ENCODE peak calls at places on chromosomes 5 and 9, in six cellular contexts. L, F, G, X, Z and J are unnamed samples.

GRCh38 chr5:152246401-152246800 is 158.7 kb downstream of the NMUR2 start:
- DNase-seq in F (peak), L (peak), G (no peak), Z (peak), X (no peak), J (no peak)

GRCh38 chr5:116492016-116492623 is 82.5 kb downstream of the SEMA6A start:
- DNase-seq in F (peak), L (no peak), Z (peak), G (no peak), X (no peak), J (peak)

GRCh38 chr5:16542275-16542674 is 74.5 kb downstream of the RETREG1 start:
- DNase-seq in L (no peak), G (no peak), Z (no peak), X (no peak), F (no peak), J (no peak)

GRCh38 chr9:25960235-25960634 is 282.0 kb upstream of the TUSC1 start:
- DNase-seq in Z (no peak), G (no peak), X (no peak), L (no peak), F (no peak), J (peak)

GRCh38 chr5:40490464-40491083 is 189.1 kb upstream of the PTGER4 start:
- DNase-seq in X (no peak), L (no peak), G (no peak), F (no peak), Z (peak), J (no peak)

GRCh38 chr5:139985733-139986132 is 57.4 kb downstream of the NRG2 start:
- DNase-seq in X (no peak), F (peak), G (no peak), L (no peak), Z (peak), J (peak)

GRCh38 chr9:109641079-109641659 is 138.8 kb upstream of the PALM2AKAP2 start:
- DNase-seq in G (no peak), Z (no peak), L (no peak), X (no peak), F (no peak), J (no peak)

GRCh38 chr9:106287108-106287631 is 575.8 kb upstream of the ZNF462 start:
- DNase-seq in X (no peak), Z (no peak), L (peak), G (no peak), F (peak), J (no peak)

GRCh38 chr9:18829858-18830257 is 203.2 kb downstream of the SAXO1 start:
- DNase-seq in G (no peak), F (no peak), X (no peak), Z (no peak), L (no peak), J (no peak)

GRCh38 chr5:74184649-74185048 is 455.9 kb downstream of the ENC1 start:
- DNase-seq in L (no peak), F (no peak), G (no peak), Z (no peak), X (no peak), J (no peak)

GRCh38 chr5:90398726-90399125 is 10.8 kb downstream of the CETN3 start:
- DNase-seq in X (no peak), Z (no peak), F (no peak), G (no peak), L (no peak), J (no peak)

GRCh38 chr5:96209829-96210228 is 223.2 kb downstream of the PCSK1 start:
- DNase-seq in Z (peak), L (no peak), F (no peak), G (no peak), X (no peak), J (no peak)

GRCh38 chr5:96288845-96289185 is 144.2 kb downstream of the PCSK1 start:
- DNase-seq in F (peak), L (no peak), Z (no peak), G (no peak), X (no peak), J (no peak)

GRCh38 chr5:107669543-107670027 is 1.2 kb downstream of the EFNA5 start:
- DNase-seq in G (no peak), L (peak), X (peak), F (peak), Z (no peak), J (no peak)

GRCh38 chr9:127183814-127184582 is 61.6 kb upstream of the ANGPTL2 start:
- DNase-seq in F (no peak), Z (peak), X (no peak), G (no peak), L (no peak), J (peak)

GRCh38 chr9:136485049-136485647 is 2.3 kb upstream of the SEC16A start:
- DNase-seq in X (peak), F (peak), Z (peak), L (peak), G (peak), J (no peak)

GRCh38 chr5:121885630-121886029 is 33.9 kb downstream of the FTMT start:
- DNase-seq in G (no peak), F (no peak), X (no peak), Z (no peak), L (no peak), J (no peak)

GRCh38 chr9:135439916-135440315 is 39.7 kb upstream of the PPP1R26 start:
- DNase-seq in Z (no peak), G (no peak), L (no peak), F (no peak), X (no peak), J (no peak)

GRCh38 chr5:179866241-179867078 is 7.8 kb upstream of the MRNIP start:
- DNase-seq in G (no peak), L (no peak), X (no peak), F (no peak), Z (no peak), J (no peak)

GRCh38 chr5:103327893-103328292 is 69.3 kb downstream of the MACIR start:
- DNase-seq in L (no peak), F (no peak), Z (no peak), G (no peak), X (no peak), J (no peak)

GRCh38 chr5:74300808-74301389 is 339.6 kb downstream of the ENC1 start:
- DNase-seq in L (no peak), G (no peak), Z (no peak), X (no peak), F (no peak), J (no peak)

GRCh38 chr9:105141448-105142101 is 102.9 kb upstream of the SLC44A1 start:
- DNase-seq in F (no peak), X (no peak), Z (no peak), G (no peak), L (no peak), J (no peak)

GRCh38 chr5:14849516-14850294 is 21.9 kb downstream of the ANKH start:
- DNase-seq in L (no peak), G (no peak), X (no peak), Z (no peak), F (no peak), J (peak)

GRCh38 chr9:105039180-105039799 is 111.3 kb upstream of the ABCA1 start:
- DNase-seq in X (no peak), F (no peak), Z (no peak), L (no peak), G (no peak), J (no peak)

GRCh38 chr5:126456217-126456616 is 33.0 kb downstream of the GRAMD2B start:
- DNase-seq in L (no peak), F (no peak), X (no peak), Z (no peak), G (no peak), J (no peak)

GRCh38 chr5:168365581-168366081 is 74.2 kb downstream of the WWC1 start:
- DNase-seq in L (peak), Z (no peak), G (peak), F (no peak), X (no peak), J (no peak)

GRCh38 chr9:136212345-136212950 is 7.5 kb upstream of the LHX3 start:
- DNase-seq in G (no peak), X (no peak), L (no peak), F (no peak), Z (no peak), J (no peak)

GRCh38 chr9:133331221-133331620 is 4.8 kb downstream of the SURF6 start:
- DNase-seq in G (no peak), X (no peak), F (no peak), Z (no peak), L (no peak), J (no peak)

GRCh38 chr5:177366528-177367322 is 9.0 kb downstream of the RGS14 start:
- DNase-seq in G (peak), L (peak), Z (peak), X (peak), F (peak), J (peak)

DNA sequence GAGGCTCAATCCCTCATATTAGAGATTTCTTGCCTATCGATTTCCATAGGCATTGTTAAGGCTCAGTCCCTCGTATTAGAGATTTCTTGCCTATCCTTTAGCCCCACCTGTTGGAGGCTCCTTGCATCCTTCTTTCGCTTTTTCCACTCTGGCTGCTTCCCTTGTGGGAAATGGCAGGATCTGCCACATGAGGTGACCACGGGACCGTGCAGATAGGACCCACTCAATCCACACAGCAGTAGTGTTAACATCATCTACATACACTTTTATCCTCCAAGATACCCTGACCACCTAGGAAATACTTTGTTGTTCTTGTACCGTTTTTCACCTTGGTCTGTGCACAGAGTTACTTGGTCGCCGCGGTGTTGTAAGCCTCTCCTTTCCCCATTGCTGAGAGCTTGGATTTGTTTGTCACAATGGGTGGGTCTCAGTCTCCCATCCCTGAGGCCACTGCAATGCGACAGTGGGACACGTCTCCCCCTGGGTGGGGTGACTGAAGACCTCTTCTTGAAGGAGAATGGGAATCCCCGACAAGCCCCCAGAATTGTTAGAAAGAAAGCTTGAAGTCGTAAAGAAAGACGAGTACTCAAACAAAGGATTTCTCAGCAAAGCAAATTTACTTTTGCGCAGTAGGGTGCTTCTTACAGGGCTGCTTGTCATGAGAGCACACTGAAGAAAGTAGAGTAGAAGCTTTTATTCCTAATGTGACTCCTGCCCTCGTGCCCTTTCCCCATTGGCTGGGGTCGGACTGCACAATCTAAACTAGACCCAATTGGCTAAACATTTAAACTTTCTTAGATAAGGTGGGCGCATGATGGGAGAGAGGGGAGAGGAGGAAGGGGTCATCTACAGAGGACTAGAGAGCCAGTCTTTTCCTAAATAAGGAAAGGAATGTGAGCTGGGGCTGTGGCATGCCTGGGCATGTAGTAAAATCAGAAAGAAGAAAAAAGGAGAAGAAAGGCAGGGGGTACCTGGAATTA is 19.8 kb downstream of the IFT74 start:
- DNase-seq in L (peak), X (no peak), Z (no peak), F (peak), G (no peak), J (no peak)
- TF ChIP-seq CTCF in L (peak), X (no peak), Z (peak), F (peak), G (peak), J (peak)

GRCh38 chr5:37838933-37839341 is 904 bp downstream of the GDNF start:
- DNase-seq in F (peak), G (no peak), X (no peak), Z (no peak), L (no peak), J (no peak)

GRCh38 chr5:37839441-37840035 is 303 bp downstream of the GDNF start:
- DNase-seq in G (no peak), L (no peak), X (peak), F (peak), Z (no peak), J (no peak)

GRCh38 chr5:37837101-37838032 is 2.5 kb downstream of the GDNF start:
- DNase-seq in G (peak), F (peak), L (peak), X (peak), Z (no peak), J (no peak)

GRCh38 chr5:37836173-37837100 is 3.4 kb downstream of the GDNF start:
- DNase-seq in X (peak), G (no peak), F (no peak), L (no peak), Z (no peak), J (no peak)

DNA sequence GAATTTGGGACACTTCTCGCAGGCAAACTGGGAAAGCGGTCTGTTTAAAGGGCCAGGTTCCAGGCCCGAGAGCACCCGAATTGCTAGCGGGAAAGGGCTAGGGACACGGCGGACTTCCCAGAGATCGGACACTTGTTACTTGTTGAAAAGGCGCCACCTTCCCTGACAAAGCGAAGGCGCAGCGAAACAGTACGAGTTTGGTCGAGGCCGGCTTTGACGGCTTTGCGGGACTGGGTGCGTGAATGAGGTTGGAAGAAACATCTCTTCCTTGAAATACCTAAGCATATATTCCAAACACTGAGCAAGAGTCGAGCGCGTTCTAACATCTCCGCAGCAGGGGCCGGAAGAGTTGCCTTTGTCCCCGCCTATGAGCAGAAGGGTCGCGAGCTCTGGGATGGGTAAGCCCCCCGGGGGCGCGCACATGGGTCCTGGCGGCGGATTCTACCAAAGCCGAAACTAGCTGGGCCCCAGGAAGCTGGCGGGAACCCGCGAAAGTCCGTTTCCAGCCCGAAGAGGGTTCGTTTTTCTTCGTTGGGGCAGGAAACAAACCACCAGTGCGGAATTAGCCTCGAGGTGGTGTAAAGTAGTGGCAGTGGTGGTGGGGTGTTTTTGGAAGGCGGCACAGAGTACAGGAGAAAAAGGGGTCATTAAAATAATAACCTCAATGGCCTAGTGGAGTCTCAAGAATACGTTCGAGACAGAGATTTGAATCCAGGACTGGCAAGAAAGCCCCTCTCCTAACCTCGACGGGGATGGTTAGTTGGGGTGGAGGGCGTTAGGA is 1.5 kb downstream of the GDNF start:
- DNase-seq in L (no peak), X (peak), Z (no peak), F (peak), G (peak), J (no peak)
- H3K4me3 ChIP-seq in L (peak), X (peak), Z (no peak), F (peak), G (no peak), J (peak)

GRCh38 chr9:32345243-32345642 is 39.2 kb upstream of the ACO1 start:
- DNase-seq in X (no peak), F (peak), L (no peak), G (no peak), Z (no peak), J (no peak)

GRCh38 chr9:32351845-32352244 is 32.6 kb upstream of the ACO1 start:
- DNase-seq in X (no peak), G (no peak), F (peak), L (no peak), Z (no peak), J (no peak)

GRCh38 chr9:32348289-32348688 is 36.2 kb upstream of the ACO1 start:
- DNase-seq in F (no peak), L (no peak), Z (no peak), X (no peak), G (no peak), J (no peak)

GRCh38 chr9:32350682-32351081 is 33.8 kb upstream of the ACO1 start:
- DNase-seq in G (no peak), X (no peak), L (no peak), Z (no peak), F (peak), J (no peak)
- TF ChIP-seq CTCF in G (no peak), X (peak), L (peak), Z (peak), F (peak), J (no peak)

DNA sequence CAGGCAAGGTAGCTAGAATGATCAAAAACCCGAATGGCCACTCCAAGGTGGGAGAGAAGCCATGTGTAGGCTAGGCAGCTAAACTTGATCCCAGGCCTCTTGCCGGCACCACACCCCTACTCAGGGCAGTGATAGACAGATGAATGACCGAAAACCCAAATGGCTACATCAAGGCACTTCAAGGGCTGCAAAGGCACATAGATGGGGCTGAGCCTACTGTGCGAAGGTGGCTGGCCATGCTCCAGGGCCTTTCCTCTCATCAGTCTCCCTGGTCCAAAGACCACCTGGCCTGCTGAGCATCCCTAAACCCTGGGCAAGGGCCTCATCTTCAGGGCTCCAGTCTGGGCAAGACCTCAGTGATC is 3.7 kb upstream of the TIFAB start:
- DNase-seq in Z (no peak), X (no peak), G (no peak), L (no peak), F (no peak), J (no peak)
- H3K4me3 ChIP-seq in Z (no peak), X (no peak), G (no peak), L (no peak), F (no peak), J (no peak)

GRCh38 chr5:67161767-67162166 is 34.8 kb downstream of the CD180 start:
- DNase-seq in Z (no peak), L (no peak), G (no peak), X (no peak), F (no peak), J (no peak)
- TF ChIP-seq CTCF in Z (no peak), L (no peak), G (no peak), X (no peak), F (no peak), J (no peak)